ENCODE peak calls at places on chromosomes 1 and 21, in seven cellular contexts. P is fibroblast of mammary gland; A is CD8-positive, alpha-beta memory T cell; Z is NCI-H1694; W is posterior cingulate gyrus; Y is HEK293T; V is midbrain. M is an unnamed sample.
A peak's percentile ranks its signal among the peaks of the same experiment; 100 is the strongest.

GRCh38 chr1:119462964-119463363 is 44.0 kb upstream of the HSD3B1 start:
- DNase-seq in Y (no peak), Z (no peak), A (no peak), V (no peak), P (no peak), W (no peak), M (no peak)

GRCh38 chr1:226029093-226029496 is 30.0 kb upstream of the SDE2 start:
- DNase-seq in P (no peak), W (no peak), Z (no peak), A (no peak), V (no peak), Y (no peak), M (no peak)

GRCh38 chr1:156241311-156241811 is 623 bp upstream of the BGLAP start:
- DNase-seq in P (peak; percentile 66), W (no peak), V (no peak), A (no peak), Y (no peak), Z (no peak), M (no peak)

GRCh38 chr1:41341756-41342562 is 19.3 kb upstream of the FOXO6 start:
- DNase-seq in Y (no peak), P (no peak), A (no peak), V (no peak), W (no peak), Z (peak; percentile 82), M (no peak)

GRCh38 chr21:38293113-38293512 is 36.3 kb downstream of the KCNJ15 start:
- DNase-seq in V (no peak), Z (no peak), W (no peak), Y (no peak), A (no peak), P (no peak), M (no peak)

GRCh38 chr1:160436975-160437374 is 36.6 kb downstream of the VANGL2 start:
- DNase-seq in V (no peak), Y (no peak), P (no peak), A (no peak), W (no peak), Z (no peak), M (no peak)

GRCh38 chr21:42466700-42467612 is 29.1 kb downstream of the RSPH1 start:
- DNase-seq in Y (peak; percentile 43), P (no peak), A (no peak), W (no peak), V (peak; percentile 2), Z (no peak), M (peak; percentile 51)

GRCh38 chr1:84836145-84836544 is 56.9 kb downstream of the LPAR3 start:
- DNase-seq in Z (no peak), A (no peak), W (no peak), Y (no peak), P (peak; percentile 55), V (no peak), M (no peak)

GRCh38 chr1:10932088-10932487 is 80.4 kb upstream of the TARDBP start:
- DNase-seq in A (no peak), W (no peak), Y (no peak), P (no peak), V (no peak), Z (no peak), M (peak; percentile 51)

GRCh38 chr1:159911668-159912067 is 11.7 kb upstream of the CFAP45 start:
- DNase-seq in W (no peak), Z (no peak), P (no peak), V (no peak), Y (no peak), A (no peak), M (peak; percentile 14)

GRCh38 chr1:5908461-5909375 is 83.5 kb downstream of the NPHP4 start:
- DNase-seq in A (no peak), P (no peak), W (no peak), V (no peak), Y (no peak), Z (no peak), M (no peak)

GRCh38 chr1:8077120-8077573 is 51.0 kb upstream of the ERRFI1 start:
- DNase-seq in V (no peak), W (no peak), P (peak; percentile 99), Z (no peak), Y (no peak), A (no peak), M (no peak)

GRCh38 chr1:56068908-56069307 is 510.5 kb downstream of the PLPP3 start:
- DNase-seq in V (no peak), P (peak; percentile 84), Y (no peak), A (no peak), W (no peak), Z (no peak), M (no peak)

GRCh38 chr1:152486400-152487006 is 24.1 kb upstream of the LCE5A start:
- DNase-seq in Y (peak; percentile 35), P (peak; percentile 4), Z (no peak), A (no peak), V (no peak), W (no peak), M (no peak)

GRCh38 chr1:66476774-66477173 is 57.2 kb upstream of the SGIP1 start:
- DNase-seq in P (no peak), A (no peak), W (no peak), V (no peak), Y (no peak), Z (no peak), M (no peak)

GRCh38 chr1:1153874-1154273 is 19.8 kb upstream of the TTLL10 start:
- DNase-seq in P (peak; percentile 25), Y (no peak), A (no peak), V (no peak), W (no peak), Z (no peak), M (no peak)

GRCh38 chr1:71660417-71660816 is 579.6 kb upstream of the ZRANB2 start:
- DNase-seq in V (no peak), Z (no peak), P (peak; percentile 71), A (no peak), Y (no peak), W (no peak), M (no peak)

GRCh38 chr1:11453742-11454442 is 25.1 kb upstream of the DISP3 start:
- DNase-seq in Z (peak; percentile 81), A (no peak), Y (no peak), W (no peak), P (no peak), V (no peak), M (no peak)

GRCh38 chr1:165893507-165893906 is 66.1 kb downstream of the UCK2 start:
- DNase-seq in Z (no peak), A (no peak), V (no peak), W (no peak), Y (no peak), P (no peak), M (no peak)

GRCh38 chr1:152000989-152001630 is 7.5 kb upstream of the S100A10 start:
- DNase-seq in W (no peak), V (no peak), Y (no peak), A (no peak), Z (no peak), P (no peak), M (no peak)

GRCh38 chr1:153679337-153680119 is 1.0 kb downstream of the NPR1 start:
- DNase-seq in P (no peak), W (no peak), V (no peak), Z (no peak), A (no peak), Y (no peak), M (peak; percentile 10)

GRCh38 chr21:42446531-42446930 is 42.8 kb downstream of the UBASH3A start:
- DNase-seq in W (no peak), Y (no peak), V (no peak), P (no peak), Z (no peak), A (no peak), M (no peak)

GRCh38 chr1:15171271-15171908 is 17.8 kb downstream of the TMEM51 start:
- DNase-seq in V (no peak), Z (no peak), Y (no peak), W (no peak), P (no peak), A (no peak), M (no peak)

GRCh38 chr1:9900142-9901043 is 9.7 kb downstream of the CTNNBIP1 start:
- DNase-seq in Y (no peak), P (no peak), A (no peak), V (peak; percentile 73), Z (no peak), W (peak; percentile 45), M (no peak)

GRCh38 chr1:118294817-118295486 is 109.9 kb upstream of the SPAG17 start:
- DNase-seq in Y (no peak), P (peak; percentile 19), A (no peak), V (no peak), W (no peak), Z (no peak), M (no peak)

GRCh38 chr1:5444365-5444890 is 547.8 kb downstream of the NPHP4 start:
- DNase-seq in W (no peak), Z (no peak), V (no peak), A (no peak), Y (no peak), P (no peak), M (no peak)

GRCh38 chr1:36699113-36699512 is 216.4 kb upstream of the CSF3R start:
- DNase-seq in Y (no peak), Z (no peak), V (no peak), W (no peak), P (no peak), A (no peak), M (no peak)

GRCh38 chr1:172929006-172929405 is 121.7 kb downstream of the TNFSF18 start:
- DNase-seq in W (no peak), P (peak; percentile 79), Y (no peak), V (no peak), Z (no peak), A (no peak), M (no peak)

GRCh38 chr1:226646026-226646869 is 92.8 kb downstream of the ITPKB start:
- DNase-seq in W (no peak), A (no peak), P (no peak), Y (no peak), V (peak; percentile 27), Z (no peak), M (no peak)

GRCh38 chr1:39214021-39214713 is 9.7 kb downstream of the MACF1 start:
- DNase-seq in Y (no peak), W (peak; percentile 62), P (no peak), V (peak; percentile 73), A (no peak), Z (no peak), M (no peak)

M was measured in immature natural killer cell.